ENCODE peak calls at places on chromosomes 6 and 20, in nine cellular contexts. G is heart left ventricle, N is choroid plexus epithelial cell, R is A549, C is tibial nerve, P is mammary epithelial cell, A is HCT116, Y is cardiac muscle cell, U is PC-3. W is an unnamed sample.

GRCh38 chr6:53357576-53358343 is 9.0 kb upstream of the ELOVL5 start:
- DNase-seq in G (no peak), N (no peak), R (no peak), C (no peak), P (no peak), A (no peak), Y (no peak), U (no peak), W (no peak)

GRCh38 chr6:13935190-13935880 is 10.6 kb downstream of the RNF182 start:
- DNase-seq in G (no peak), N (no peak), R (no peak), C (no peak), P (no peak), A (no peak), Y (no peak), U (no peak), W (no peak)

GRCh38 chr6:25882066-25882496 is 8.0 kb upstream of the SLC17A3 start:
- DNase-seq in G (no peak), N (no peak), R (peak), C (no peak), P (no peak), A (no peak), Y (peak), U (no peak), W (no peak)

GRCh38 chr20:56581701-56582100 is 47.4 kb upstream of the TFAP2C start:
- DNase-seq in G (no peak), N (no peak), R (no peak), C (no peak), P (no peak), A (no peak), Y (no peak), U (no peak), W (no peak)

GRCh38 chr6:136037246-136037884 is 185.9 kb downstream of the PDE7B start:
- DNase-seq in G (no peak), N (peak), R (no peak), C (no peak), P (peak), A (no peak), Y (no peak), U (no peak), W (peak)

GRCh38 chr20:10453241-10453640 is 18.1 kb downstream of the SLX4IP start:
- DNase-seq in G (no peak), N (no peak), R (no peak), C (no peak), P (no peak), A (no peak), Y (no peak), U (no peak), W (no peak)

GRCh38 chr6:49322861-49323260 is 140.2 kb downstream of the MMUT start:
- DNase-seq in G (no peak), N (no peak), R (no peak), C (no peak), P (no peak), A (no peak), Y (no peak), U (no peak), W (no peak)

GRCh38 chr20:57909763-57910331 is 200.0 kb upstream of the PMEPA1 start:
- DNase-seq in G (no peak), N (no peak), R (no peak), C (no peak), P (no peak), A (no peak), Y (no peak), U (no peak), W (no peak)

GRCh38 chr20:23407770-23408467 is 13.4 kb downstream of the NAPB start:
- DNase-seq in G (no peak), N (no peak), R (no peak), C (no peak), P (no peak), A (no peak), Y (no peak), U (no peak), W (no peak)

GRCh38 chr6:146543211-146543939 is at the start of gene RAB32:
- DNase-seq in G (peak), N (peak), R (peak), C (peak), P (peak), A (no peak), Y (peak), U (peak), W (peak)

GRCh38 chr6:65776332-65776731 is 69.3 kb upstream of the EYS start:
- DNase-seq in G (no peak), N (peak), R (peak), C (no peak), P (no peak), A (no peak), Y (peak), U (peak), W (peak)

GRCh38 chr20:1565461-1565860 is 8.0 kb upstream of the SIRPD start:
- DNase-seq in G (no peak), N (no peak), R (no peak), C (no peak), P (no peak), A (no peak), Y (no peak), U (peak), W (no peak)

GRCh38 chr6:133646021-133646682 is 242.8 kb upstream of the TCF21 start:
- DNase-seq in G (no peak), N (peak), R (peak), C (no peak), P (peak), A (no peak), Y (no peak), U (peak), W (peak)

GRCh38 chr20:21677781-21678180 is 27.7 kb upstream of the PAX1 start:
- DNase-seq in G (no peak), N (no peak), R (no peak), C (no peak), P (peak), A (no peak), Y (no peak), U (no peak), W (no peak)

GRCh38 chr20:38829296-38829875 is 23.9 kb downstream of the PPP1R16B start:
- DNase-seq in G (no peak), N (no peak), R (no peak), C (no peak), P (no peak), A (no peak), Y (no peak), U (no peak), W (no peak)

GRCh38 chr6:46541556-46541955 is 50.3 kb upstream of the RCAN2 start:
- DNase-seq in G (no peak), N (no peak), R (no peak), C (no peak), P (no peak), A (no peak), Y (no peak), U (no peak), W (no peak)
- H3K4me3 ChIP-seq in G (no peak), N (no peak), R (no peak), C (no peak), P (no peak), A (no peak), Y (no peak), U (no peak), W (no peak)

GRCh38 chr20:43895235-43895634 is 19.4 kb upstream of the TOX2 start:
- DNase-seq in G (no peak), N (peak), R (no peak), C (no peak), P (no peak), A (no peak), Y (no peak), U (no peak), W (no peak)
- TF ChIP-seq CTCF in G (no peak), N (no peak), R (no peak), C (no peak), P (no peak), A (no peak), Y (no peak), U (no peak), W (no peak)

GRCh38 chr20:25310268-25310920 is 62.5 kb downstream of the PYGB start:
- DNase-seq in G (peak), N (peak), R (peak), C (peak), P (peak), A (peak), Y (peak), U (peak), W (peak)
- H3K4me3 ChIP-seq in G (peak), N (peak), R (peak), C (peak), P (no peak), A (peak), Y (no peak), U (peak), W (no peak)

GRCh38 chr20:3560162-3560561 is 89.3 kb downstream of the ATRN start:
- DNase-seq in G (no peak), N (no peak), R (no peak), C (no peak), P (no peak), A (no peak), Y (no peak), U (no peak), W (no peak)

GRCh38 chr20:3560578-3560977 is 89.8 kb downstream of the ATRN start:
- DNase-seq in G (no peak), N (no peak), R (no peak), C (no peak), P (peak), A (no peak), Y (no peak), U (peak), W (no peak)

GRCh38 chr20:3565851-3566250 is 95.0 kb downstream of the ATRN start:
- DNase-seq in G (no peak), N (no peak), R (no peak), C (no peak), P (no peak), A (no peak), Y (no peak), U (no peak), W (no peak)

GRCh38 chr20:3563113-3563512 is 92.3 kb downstream of the ATRN start:
- DNase-seq in G (no peak), N (peak), R (no peak), C (no peak), P (no peak), A (no peak), Y (no peak), U (peak), W (no peak)

DNA sequence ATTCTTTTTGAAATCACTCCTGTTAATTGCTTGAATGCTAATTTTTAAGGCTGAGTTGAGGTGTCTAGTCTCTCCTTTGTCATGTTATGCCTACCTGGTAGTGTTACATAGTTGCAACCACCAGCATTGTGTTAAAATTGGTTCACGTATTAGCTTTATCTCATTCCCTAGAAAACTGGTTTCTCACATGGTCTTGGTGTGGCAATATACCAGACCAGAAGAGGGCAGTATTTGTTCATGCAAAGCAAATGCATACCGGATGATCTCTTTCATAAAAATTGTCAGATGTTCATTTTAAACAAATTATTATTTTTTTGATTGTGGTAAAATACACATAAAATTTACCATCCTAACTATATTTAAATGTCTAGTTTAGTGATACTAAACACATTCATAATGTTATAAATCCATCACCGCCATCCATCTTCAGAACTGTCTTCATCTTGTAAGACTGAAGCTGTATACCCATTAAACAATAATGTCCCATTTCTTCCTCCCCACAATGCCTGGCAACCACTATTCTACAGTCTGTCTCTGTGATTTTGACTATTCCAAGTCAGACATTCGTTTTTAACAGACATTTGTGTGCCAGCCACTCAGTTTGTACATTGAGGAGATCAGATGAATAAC is 92.8 kb downstream of the ATRN start:
- DNase-seq in G (no peak), N (peak), R (peak), C (peak), P (peak), A (peak), Y (peak), U (peak), W (peak)
- TF ChIP-seq CTCF in G (peak), N (peak), R (peak), C (peak), P (peak), A (peak), Y (peak), U (peak), W (peak)

GRCh38 chr20:63857751-63858392 is 3.4 kb upstream of the ABHD16B start:
- DNase-seq in G (peak), N (peak), R (no peak), C (no peak), P (no peak), A (no peak), Y (no peak), U (no peak), W (no peak)
- H3K4me3 ChIP-seq in G (peak), N (no peak), R (no peak), C (no peak), P (no peak), A (no peak), Y (no peak), U (no peak), W (no peak)

GRCh38 chr20:61260905-61261304 is 8.8 kb downstream of the CDH4 start:
- DNase-seq in G (no peak), N (peak), R (no peak), C (no peak), P (peak), A (no peak), Y (peak), U (peak), W (peak)
- TF ChIP-seq CTCF in G (no peak), N (peak), R (no peak), C (no peak), P (no peak), A (no peak), Y (no peak), U (peak), W (peak)

GRCh38 chr6:142013286-142013685 is 119.4 kb upstream of the GJE1 start:
- DNase-seq in G (no peak), N (peak), R (peak), C (no peak), P (peak), A (peak), Y (no peak), U (peak), W (peak)

GRCh38 chr6:142011775-142012174 is 121.0 kb upstream of the GJE1 start:
- DNase-seq in G (no peak), N (no peak), R (no peak), C (no peak), P (no peak), A (no peak), Y (no peak), U (no peak), W (no peak)

GRCh38 chr6:142013875-142014495 is 118.7 kb upstream of the GJE1 start:
- DNase-seq in G (no peak), N (no peak), R (peak), C (no peak), P (no peak), A (peak), Y (no peak), U (peak), W (peak)

GRCh38 chr6:142015011-142015410 is 117.7 kb upstream of the GJE1 start:
- DNase-seq in G (no peak), N (no peak), R (no peak), C (no peak), P (no peak), A (peak), Y (no peak), U (peak), W (no peak)

GRCh38 chr6:142014515-142014914 is 118.2 kb upstream of the GJE1 start:
- DNase-seq in G (no peak), N (peak), R (peak), C (no peak), P (peak), A (peak), Y (no peak), U (peak), W (peak)
- H3K4me3 ChIP-seq in G (no peak), N (peak), R (no peak), C (no peak), P (no peak), A (peak), Y (no peak), U (peak), W (no peak)

GRCh38 chr6:125192610-125192930 is 39.0 kb downstream of the TPD52L1 start:
- DNase-seq in G (no peak), N (no peak), R (no peak), C (no peak), P (no peak), A (no peak), Y (no peak), U (no peak), W (no peak)
- TF ChIP-seq CTCF in G (no peak), N (no peak), R (no peak), C (no peak), P (no peak), A (no peak), Y (no peak), U (peak), W (no peak)

DNA sequence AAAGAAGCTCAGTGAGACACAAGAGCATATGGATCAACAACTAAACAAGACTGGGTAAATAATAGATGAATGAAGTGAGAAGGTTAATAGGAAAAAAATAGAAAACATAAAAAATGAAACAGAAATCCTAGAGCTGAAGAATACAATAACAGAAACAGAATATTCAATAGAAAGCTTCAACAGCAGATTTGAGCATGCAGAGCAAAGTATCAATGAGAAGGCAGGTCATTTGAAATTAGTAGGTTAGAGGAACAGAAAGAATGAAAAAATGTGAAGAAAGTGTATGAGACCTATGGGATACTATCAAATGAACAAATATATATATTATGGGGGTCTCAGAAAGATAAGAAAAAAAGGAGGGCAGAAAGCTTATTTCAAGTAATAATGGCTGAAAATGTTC is 362.9 kb upstream of the POU3F2 start:
- DNase-seq in G (no peak), N (no peak), R (no peak), C (no peak), P (no peak), A (no peak), Y (no peak), U (no peak), W (no peak)
- H3K4me3 ChIP-seq in G (no peak), N (no peak), R (no peak), C (no peak), P (no peak), A (no peak), Y (no peak), U (no peak), W (no peak)